ENCODE peak calls at places on chromosomes 11 and 22, in four cellular contexts. H, W, T and J are unnamed samples.
A peak's percentile ranks its signal among the peaks of the same experiment; 100 is the strongest.

GRCh38 chr11:92628401-92629292 is 340.8 kb upstream of the MTNR1B start:
- DNase-seq in H (no peak), W (no peak), T (peak; percentile 9), J (no peak)

GRCh38 chr22:26573026-26573662 is 16.8 kb downstream of the TPST2 start:
- DNase-seq in H (no peak), W (no peak), T (no peak), J (no peak)

GRCh38 chr11:10751581-10751940 is 515 bp downstream of the CTR9 start:
- DNase-seq in H (no peak), W (no peak), T (no peak), J (no peak)

GRCh38 chr11:3835100-3835485 is 5.7 kb downstream of the RHOG start:
- DNase-seq in H (no peak), W (no peak), T (no peak), J (no peak)

GRCh38 chr11:78030429-78031325 is 7.6 kb upstream of the KCTD14 start:
- DNase-seq in H (no peak), W (peak; percentile 34), T (no peak), J (peak; percentile 94)

GRCh38 chr11:60852060-60852638 is 3.6 kb downstream of the PTGDR2 start:
- DNase-seq in H (no peak), W (no peak), T (no peak), J (no peak)

GRCh38 chr11:3181722-3182461 is 16.8 kb upstream of the OSBPL5 start:
- DNase-seq in H (no peak), W (no peak), T (no peak), J (no peak)

GRCh38 chr11:19827399-19828135 is 114.9 kb downstream of the NAV2 start:
- DNase-seq in H (no peak), W (no peak), T (no peak), J (no peak)

GRCh38 chr11:2671748-2672147 is 28.0 kb downstream of the KCNQ1OT1 start:
- DNase-seq in H (no peak), W (no peak), T (no peak), J (peak; percentile 40)

GRCh38 chr11:100805509-100806199 is 118.6 kb downstream of the ARHGAP42 start:
- DNase-seq in H (no peak), W (no peak), T (peak; percentile 33), J (no peak)

GRCh38 chr22:37218771-37219411 is 6.6 kb upstream of the SSTR3 start:
- DNase-seq in H (no peak), W (no peak), T (no peak), J (no peak)

GRCh38 chr11:46480909-46481308 is 89.3 kb upstream of the CHRM4 start:
- DNase-seq in H (no peak), W (no peak), T (no peak), J (no peak)

GRCh38 chr11:68890490-68891231 is 13.0 kb downstream of the MRPL21 start:
- DNase-seq in H (no peak), W (no peak), T (peak; percentile 70), J (peak; percentile 98)

GRCh38 chr11:44608654-44609027 is 43.2 kb downstream of the CD82 start:
- DNase-seq in H (no peak), W (no peak), T (no peak), J (no peak)

GRCh38 chr11:77082838-77083552 is 16.2 kb downstream of the CAPN5 start:
- DNase-seq in H (no peak), W (peak; percentile 45), T (no peak), J (no peak)

GRCh38 chr22:23531966-23532735 is 47.9 kb downstream of the IGLL1 start:
- DNase-seq in H (no peak), W (peak; percentile 32), T (no peak), J (no peak)

GRCh38 chr11:115892016-115892415 is 387.8 kb upstream of the CADM1 start:
- DNase-seq in H (no peak), W (no peak), T (no peak), J (no peak)

GRCh38 chr11:85912414-85912813 is 57.2 kb downstream of the CCDC83 start:
- DNase-seq in H (no peak), W (no peak), T (no peak), J (no peak)

GRCh38 chr11:17063171-17064002 is 14.1 kb downstream of the RPS13 start:
- DNase-seq in H (peak; percentile 54), W (peak; percentile 63), T (peak; percentile 32), J (peak; percentile 87)

GRCh38 chr11:128859563-128860441 is 7.3 kb downstream of the KCNJ1 start:
- DNase-seq in H (peak; percentile 24), W (peak; percentile 75), T (no peak), J (no peak)

GRCh38 chr11:7575841-7576451 is 62.1 kb downstream of the PPFIBP2 start:
- DNase-seq in H (peak; percentile 66), W (peak; percentile 46), T (no peak), J (peak; percentile 86)

GRCh38 chr22:25067851-25068421 is 115.4 kb downstream of the KIAA1671 start:
- DNase-seq in H (no peak), W (no peak), T (no peak), J (no peak)

GRCh38 chr11:107928767-107929507 is 689 bp downstream of the RAB39A start:
- DNase-seq in H (no peak), W (no peak), T (no peak), J (no peak)

GRCh38 chr22:45210577-45211431 is 29.9 kb downstream of the KIAA0930 start:
- DNase-seq in H (no peak), W (no peak), T (peak; percentile 77), J (no peak)

GRCh38 chr22:36741204-36741793 is 34.6 kb downstream of the IFT27 start:
- DNase-seq in H (peak; percentile 20), W (no peak), T (no peak), J (peak; percentile 49)

GRCh38 chr11:31557991-31558390 is 48.4 kb downstream of the ELP4 start:
- DNase-seq in H (no peak), W (no peak), T (no peak), J (no peak)

GRCh38 chr22:21710156-21710555 is 25.4 kb downstream of the YPEL1 start:
- DNase-seq in H (no peak), W (no peak), T (peak; percentile 30), J (no peak)

GRCh38 chr11:127136438-127136837 is 135.9 kb upstream of the KIRREL3 start:
- DNase-seq in H (no peak), W (no peak), T (no peak), J (no peak)
- TF ChIP-seq CTCF in H (no peak), W (no peak), T (peak; percentile 23), J (no peak)

GRCh38 chr11:72762641-72763304 is 10.6 kb upstream of the ARAP1 start:
- DNase-seq in H (no peak), W (no peak), T (no peak), J (no peak)

GRCh38 chr11:72767203-72768062 is 15.2 kb upstream of the ARAP1 start:
- DNase-seq in H (no peak), W (no peak), T (no peak), J (no peak)

GRCh38 chr11:72766152-72766902 is 14.1 kb upstream of the ARAP1 start:
- DNase-seq in H (no peak), W (no peak), T (no peak), J (no peak)

GRCh38 chr11:72763823-72764222 is 11.6 kb upstream of the ARAP1 start:
- DNase-seq in H (no peak), W (no peak), T (no peak), J (no peak)

DNA sequence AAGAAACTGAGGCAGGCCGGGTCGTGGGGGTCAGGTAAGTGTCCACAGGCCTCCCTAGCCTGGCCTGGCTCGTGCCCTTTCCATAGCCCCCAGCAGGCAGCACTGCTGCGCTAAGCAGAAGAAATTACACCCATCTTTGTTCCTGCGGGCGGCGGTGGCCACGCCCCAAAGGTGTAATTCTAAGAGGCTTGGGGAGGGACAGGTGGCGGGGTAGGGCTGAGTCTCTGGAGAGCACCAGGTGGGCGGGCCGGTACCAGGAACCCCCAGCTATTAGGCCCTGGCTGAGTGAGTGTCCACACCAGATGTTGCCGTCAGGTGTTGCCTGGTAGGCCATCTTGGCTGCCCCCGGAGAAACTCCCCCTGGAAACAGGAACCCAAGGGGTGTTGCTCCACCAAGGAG is 12.3 kb upstream of the ARAP1 start:
- DNase-seq in H (no peak), W (no peak), T (no peak), J (no peak)
- TF ChIP-seq CTCF in H (no peak), W (no peak), T (no peak), J (no peak)

DNA sequence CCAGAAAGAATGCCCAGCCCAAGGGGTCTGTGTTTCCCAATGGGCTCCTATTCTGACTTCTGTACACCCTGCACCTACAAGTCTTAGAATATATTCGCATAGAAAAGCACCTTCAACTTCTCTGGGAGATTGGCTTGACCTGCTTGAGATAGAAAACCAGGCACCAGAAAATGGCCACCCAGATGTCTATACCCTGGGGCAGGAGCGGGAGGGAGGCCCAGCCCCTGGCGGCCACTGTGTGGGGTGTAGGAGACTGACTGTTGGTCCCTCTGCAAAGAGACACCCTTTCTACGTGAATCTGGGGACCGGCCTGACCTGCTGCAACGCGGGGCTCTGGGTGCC is 8.5 kb downstream of the DENND6B start:
- DNase-seq in H (no peak), W (no peak), T (no peak), J (no peak)
- TF ChIP-seq CTCF in H (no peak), W (no peak), T (peak; percentile 8), J (no peak)

DNA sequence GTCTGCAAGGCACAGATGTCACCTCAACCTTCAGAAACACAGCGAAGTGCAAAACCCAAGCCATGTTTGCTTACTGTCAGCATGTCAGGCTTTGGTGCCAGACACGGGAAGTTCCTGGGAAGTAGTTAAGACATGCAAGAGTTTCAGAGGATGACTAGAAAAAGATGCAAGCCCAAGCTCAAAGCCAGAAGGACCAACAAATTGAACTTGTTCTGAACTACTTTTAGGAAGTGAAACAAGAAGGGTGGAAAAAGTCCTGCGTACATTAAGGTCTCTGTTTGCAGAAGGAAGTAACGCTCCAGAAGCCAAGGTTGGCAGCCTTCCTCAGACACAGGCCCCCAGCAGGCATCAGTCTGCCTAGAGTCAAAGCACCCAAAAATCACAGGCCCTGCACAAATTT is 2.6 kb downstream of the AP1B1 start:
- DNase-seq in H (no peak), W (no peak), T (no peak), J (no peak)
- TF ChIP-seq CTCF in H (no peak), W (no peak), T (no peak), J (no peak)

DNA sequence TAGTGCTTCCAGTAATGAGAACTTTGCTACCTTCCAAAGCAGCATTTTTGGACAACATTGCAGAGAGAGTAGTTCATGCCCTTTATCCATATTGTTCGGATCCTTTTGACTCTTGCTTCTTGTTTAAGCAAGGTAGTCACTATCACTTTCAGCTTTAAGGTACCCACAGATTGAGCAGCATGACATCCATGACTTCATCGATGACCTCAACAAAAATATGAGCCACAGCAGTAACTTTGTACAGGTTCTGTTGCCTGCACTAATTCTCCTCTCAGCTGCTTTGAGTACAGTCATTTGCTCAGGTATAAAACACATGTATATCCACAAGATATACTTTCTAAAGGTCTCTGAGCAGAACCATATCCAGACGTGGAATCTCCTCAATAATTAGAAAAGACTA is 546.3 kb downstream of the SOX6 start:
- DNase-seq in H (no peak), W (no peak), T (no peak), J (no peak)
- TF ChIP-seq CTCF in H (no peak), W (no peak), T (no peak), J (no peak)

GRCh38 chr11:65773784-65774411 is 6.9 kb downstream of the AP5B1 start:
- DNase-seq in H (no peak), W (no peak), T (no peak), J (peak; percentile 23)

GRCh38 chr11:65767406-65767805 is 13.4 kb downstream of the AP5B1 start:
- DNase-seq in H (no peak), W (no peak), T (no peak), J (no peak)

GRCh38 chr11:65774525-65775306 is 6.1 kb downstream of the AP5B1 start:
- DNase-seq in H (no peak), W (no peak), T (no peak), J (peak; percentile 60)

GRCh38 chr11:65771589-65772112 is 9.1 kb downstream of the AP5B1 start:
- DNase-seq in H (no peak), W (no peak), T (no peak), J (peak; percentile 8)

GRCh38 chr11:65770951-65771567 is 9.7 kb downstream of the AP5B1 start:
- DNase-seq in H (no peak), W (no peak), T (no peak), J (peak; percentile 27)
- TF ChIP-seq CTCF in H (no peak), W (no peak), T (no peak), J (no peak)